ENCODE peak calls at places on chromosomes 12 and 14, in nine cellular contexts. Y, D, U, L, G, Z, Q, A and P are unnamed samples.

GRCh38 chr12:53561590-53561953 is 54.3 kb upstream of the NPFF start:
- DNase-seq in D (peak; percentile 56), Y (peak; percentile 81), G (no peak), A (no peak), Q (no peak), U (peak; percentile 56), L (no peak), Z (peak; percentile 92), P (no peak)

GRCh38 chr14:100292776-100293461 is 13.3 kb downstream of the SLC25A29 start:
- DNase-seq in A (no peak), U (no peak), Y (no peak), L (no peak), G (peak; percentile 44), D (no peak), Q (no peak), Z (no peak), P (peak; percentile 63)

GRCh38 chr14:24058260-24058950 is 6.6 kb downstream of the CARMIL3 start:
- DNase-seq in D (peak; percentile 89), A (peak; percentile 36), Z (peak; percentile 64), Q (no peak), G (peak; percentile 80), Y (peak; percentile 50), L (peak; percentile 72), U (no peak), P (peak; percentile 77)

GRCh38 chr14:21704340-21704737 is 30.7 kb upstream of the OR4E1 start:
- DNase-seq in G (no peak), D (no peak), Z (no peak), U (no peak), Y (no peak), L (no peak), A (no peak), Q (no peak), P (no peak)

GRCh38 chr14:33950320-33951182 is at the start of gene EGLN3:
- DNase-seq in G (peak; percentile 98), U (peak; percentile 68), D (peak; percentile 55), A (peak; percentile 56), Z (peak; percentile 44), L (peak; percentile 86), Q (peak; percentile 75), Y (peak; percentile 87), P (peak; percentile 95)

GRCh38 chr14:68392393-68393085 is 400.3 kb downstream of the ZFP36L1 start:
- DNase-seq in Q (no peak), G (no peak), A (no peak), Z (no peak), U (no peak), D (peak; percentile 13), L (peak; percentile 21), Y (no peak), P (peak; percentile 70)

GRCh38 chr14:68820999-68821683 is 28.3 kb upstream of the ZFP36L1 start:
- DNase-seq in U (no peak), Q (no peak), G (peak; percentile 48), Z (no peak), D (no peak), A (no peak), Y (no peak), L (no peak), P (no peak)

GRCh38 chr12:121132601-121133481 is at the start of gene P2RX7:
- DNase-seq in U (peak; percentile 56), Z (peak; percentile 52), G (peak; percentile 92), L (no peak), Y (peak; percentile 93), A (peak; percentile 74), D (no peak), Q (no peak), P (peak; percentile 89)

GRCh38 chr12:96497800-96498199 is 8.4 kb downstream of the CFAP54 start:
- DNase-seq in G (no peak), Y (no peak), Q (no peak), U (no peak), Z (peak; percentile 31), A (no peak), D (no peak), L (no peak), P (no peak)

GRCh38 chr12:132423251-132424117 is 66.5 kb upstream of the FBRSL1 start:
- DNase-seq in L (no peak), A (no peak), Z (no peak), G (peak; percentile 88), Q (no peak), Y (no peak), D (peak; percentile 23), U (no peak), P (no peak)

GRCh38 chr12:109099426-109100020 is 2.1 kb downstream of the UNG start:
- DNase-seq in Z (no peak), A (peak; percentile 51), U (no peak), Y (no peak), Q (no peak), L (no peak), D (no peak), G (no peak), P (no peak)

GRCh38 chr14:61417890-61418455 is 96.6 kb downstream of the PRKCH start:
- DNase-seq in D (no peak), Q (no peak), Z (no peak), Y (no peak), L (no peak), A (no peak), G (no peak), U (no peak), P (no peak)

GRCh38 chr12:103475073-103475472 is 20.7 kb downstream of the C12orf42 start:
- DNase-seq in A (no peak), G (no peak), Q (no peak), Y (no peak), U (no peak), L (no peak), D (peak; percentile 34), Z (no peak), P (no peak)

GRCh38 chr14:92668266-92668973 is 80.0 kb downstream of the LGMN start:
- DNase-seq in U (no peak), Y (no peak), L (no peak), Q (no peak), D (no peak), Z (no peak), A (no peak), G (no peak), P (no peak)

GRCh38 chr12:27575780-27576154 is 51.8 kb downstream of the PPFIBP1 start:
- DNase-seq in Z (no peak), Q (no peak), U (no peak), L (no peak), A (no peak), G (no peak), Y (no peak), D (no peak), P (no peak)

GRCh38 chr12:109763201-109763841 is 49.7 kb downstream of the FAM222A start:
- DNase-seq in L (no peak), Y (peak; percentile 84), G (peak; percentile 49), Q (no peak), Z (peak; percentile 58), U (no peak), A (no peak), D (no peak), P (peak; percentile 30)

GRCh38 chr14:102318781-102319276 is 717 bp upstream of the ZNF839 start:
- DNase-seq in Q (no peak), U (no peak), G (no peak), Z (no peak), L (no peak), D (no peak), Y (no peak), A (no peak), P (no peak)
- H3K4me1 ChIP-seq in Q (no peaks in the 10 kb centered on the region), U (peaks cover 70% of the 10 kb centered on the region), G (peaks cover 9% of the 10 kb centered on the region), Z (peaks cover 17% of the 10 kb centered on the region), L (peaks cover 12% of the 10 kb centered on the region), D (peaks cover 63% of the 10 kb centered on the region), Y (peaks cover 48% of the 10 kb centered on the region), A (peaks cover 8% of the 10 kb centered on the region), P (peaks cover 20% of the 10 kb centered on the region)

DNA sequence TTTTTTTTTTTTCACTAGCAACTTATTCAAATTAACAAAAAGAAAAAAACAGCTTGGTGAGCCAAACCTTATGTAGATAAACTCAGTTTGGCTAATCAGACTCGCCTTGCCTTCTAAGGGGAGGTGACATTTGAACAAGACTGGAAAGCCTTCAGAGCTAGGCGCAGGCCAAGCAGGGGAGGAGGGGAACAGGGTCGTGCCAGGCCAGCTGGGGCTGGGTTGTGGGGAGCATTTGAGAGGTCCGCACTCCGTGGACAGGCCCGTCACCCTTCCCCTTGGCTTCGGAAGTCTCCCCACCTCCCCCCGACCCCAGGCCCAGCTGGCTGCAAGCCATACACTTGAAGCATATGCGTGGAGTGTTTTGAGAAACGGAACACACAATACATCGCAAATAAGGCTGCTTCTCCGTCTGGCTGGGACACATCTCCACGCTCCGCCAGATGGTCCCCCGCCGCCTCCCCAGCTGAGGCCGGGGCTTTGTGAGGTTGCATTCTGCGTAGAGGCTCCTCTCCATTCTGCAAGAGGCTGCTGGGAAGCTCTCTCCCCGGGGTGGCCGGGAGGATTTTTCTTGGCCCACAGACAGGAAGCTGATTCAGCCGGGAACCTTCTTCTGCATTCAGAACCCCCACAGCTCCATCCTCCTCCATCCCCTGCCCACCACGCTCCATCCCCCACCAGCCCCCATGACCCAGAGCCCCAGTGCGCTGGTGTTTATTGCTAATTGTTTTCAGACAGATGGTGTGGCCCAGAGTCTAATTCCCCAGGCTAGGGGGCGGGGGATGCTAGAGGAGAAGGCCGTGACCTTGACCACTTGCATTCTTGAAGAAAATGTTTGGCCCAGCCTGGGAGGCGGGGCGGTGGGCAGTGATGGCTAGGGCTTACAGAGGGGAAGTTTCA is 88.2 kb upstream of the NCOR2 start:
- DNase-seq in Y (no peak), A (no peak), D (no peak), Q (peak; percentile 94), U (no peak), G (peak; percentile 97), Z (peak; percentile 93), L (peak; percentile 35), P (peak; percentile 91)
- H3K9ac ChIP-seq in Y (no peak overlapping the region), A (no peak overlapping the region), D (no peak overlapping the region), Q (peak overlapping the region; percentile 66), U (no peak overlapping the region), G (no peak overlapping the region), Z (peak overlapping the region; percentile 45), L (no peak overlapping the region), P (no peak overlapping the region)

DNA sequence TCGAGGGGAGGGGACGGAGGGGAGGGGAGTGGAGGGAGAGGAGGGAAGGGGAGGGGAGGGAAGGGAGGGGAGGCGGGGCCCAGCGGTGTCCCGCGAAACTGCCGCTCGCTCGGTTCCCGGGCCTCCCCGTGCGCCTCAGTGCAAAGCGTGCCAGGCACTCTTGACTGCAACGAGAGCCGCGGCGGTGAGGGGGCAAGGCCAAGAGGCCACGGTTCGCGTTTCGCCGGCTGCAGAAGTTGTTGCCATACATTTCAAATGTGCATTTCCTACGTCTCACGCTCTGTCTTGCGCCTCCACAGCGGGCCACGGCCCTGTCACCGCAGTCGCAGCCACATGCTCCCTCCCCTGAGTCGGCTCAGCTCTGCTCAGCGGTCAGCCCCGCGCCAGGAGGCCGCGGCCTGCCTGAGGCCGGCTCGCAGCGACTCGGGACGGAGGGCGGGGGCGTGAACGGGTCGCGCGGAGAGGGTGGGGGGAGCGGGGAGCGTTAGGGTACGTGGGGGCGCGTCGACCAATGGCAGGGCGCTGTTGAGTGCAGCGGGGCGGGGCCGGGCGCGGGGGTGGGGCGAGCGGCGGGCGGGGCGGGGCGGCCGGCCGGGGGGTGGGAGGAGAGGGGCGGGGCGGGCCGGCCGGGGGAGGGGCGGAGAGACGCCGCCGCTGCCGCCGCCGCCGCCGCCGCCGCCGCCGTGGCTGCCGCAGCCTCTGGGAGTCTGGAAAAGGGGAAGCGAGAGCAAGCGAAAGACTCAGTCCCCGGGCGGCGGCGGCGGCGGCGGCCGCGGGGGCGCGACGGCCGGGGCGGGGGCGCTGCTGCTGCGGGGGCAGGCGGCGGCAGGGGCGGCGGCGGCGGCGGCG is at the start of gene PPP2R5C:
- DNase-seq in Z (peak; percentile 82), D (peak; percentile 76), U (peak; percentile 62), A (peak; percentile 63), G (peak; percentile 96), L (peak; percentile 91), Q (no peak), Y (peak; percentile 79), P (peak; percentile 99)
- H3K4me3 ChIP-seq in Z (peak within 1 kb of the TSS; percentile 99), D (peak within 1 kb of the TSS; percentile 88), U (peak within 1 kb of the TSS; percentile 60), A (peak within 1 kb of the TSS; percentile 87), G (peak within 1 kb of the TSS; percentile 89), L (peak within 1 kb of the TSS; percentile 98), Q (peak within 1 kb of the TSS; percentile 93), Y (peak within 1 kb of the TSS; percentile 96), P (peak within 1 kb of the TSS; percentile 90)

GRCh38 chr12:67760586-67761275 is 112.2 kb downstream of the DYRK2 start:
- DNase-seq in Y (no peak), A (no peak), D (no peak), U (no peak), G (peak; percentile 83), Z (peak; percentile 38), L (no peak), Q (no peak), P (no peak)
- H3K4me1 ChIP-seq in Y (peaks cover 8% of the 10 kb centered on the region), A (peaks cover 44% of the 10 kb centered on the region), D (no peaks in the 10 kb centered on the region), U (no peaks in the 10 kb centered on the region), G (peaks cover 2% of the 10 kb centered on the region), Z (no peaks in the 10 kb centered on the region), L (no peaks in the 10 kb centered on the region), Q (no peaks in the 10 kb centered on the region), P (no peaks in the 10 kb centered on the region)